ENCODE peak calls at places on chromosomes 5 and 9, in four cellular contexts. V is MM.1S, R is foreskin keratinocyte, Q is cardiac muscle cell. G is an unnamed sample.

GRCh38 chr9:134412298-134412711 is 86.0 kb downstream of the RXRA start:
- DNase-seq in V (no peak), R (no peak), Q (no peak), G (no peak)

GRCh38 chr5:97000391-97000790 is 64.5 kb downstream of the LNPEP start:
- DNase-seq in Q (no peak), R (no peak), V (no peak), G (no peak)

GRCh38 chr9:2764371-2764770 is 47.1 kb downstream of the KCNV2 start:
- DNase-seq in V (no peak), R (no peak), Q (no peak), G (no peak)

GRCh38 chr5:39519566-39520231 is 94.9 kb upstream of the DAB2 start:
- DNase-seq in V (peak), R (no peak), Q (no peak), G (no peak)

GRCh38 chr5:177491429-177491945 is 5.9 kb downstream of the PDLIM7 start:
- DNase-seq in Q (peak), R (no peak), V (peak), G (no peak)

GRCh38 chr5:115324021-115324420 is 27.6 kb upstream of the CCDC112 start:
- DNase-seq in R (peak), V (no peak), Q (no peak), G (no peak)

GRCh38 chr5:55333811-55334210 is 26.0 kb downstream of the MTREX start:
- DNase-seq in R (no peak), Q (no peak), V (no peak), G (no peak)

GRCh38 chr9:69637193-69637592 is 35.0 kb downstream of the APBA1 start:
- DNase-seq in R (peak), Q (no peak), V (no peak), G (no peak)

GRCh38 chr9:37952731-37953130 is 48.8 kb upstream of the SLC25A51 start:
- DNase-seq in R (peak), Q (no peak), V (no peak), G (no peak)

GRCh38 chr9:31394040-31394473 is 990.4 kb upstream of the ACO1 start:
- DNase-seq in V (peak), Q (no peak), R (peak), G (peak)

GRCh38 chr9:78493166-78493742 is 196.3 kb downstream of the PSAT1 start:
- DNase-seq in R (no peak), Q (no peak), V (no peak), G (no peak)

GRCh38 chr9:136562746-136563506 is 17.1 kb upstream of the NOTCH1 start:
- DNase-seq in V (no peak), R (no peak), Q (no peak), G (no peak)

GRCh38 chr5:97231025-97231636 is 48.1 kb upstream of the RIOK2 start:
- DNase-seq in V (peak), Q (peak), R (peak), G (peak)

GRCh38 chr9:93823245-93824072 is 131.7 kb downstream of the BARX1 start:
- DNase-seq in R (peak), V (no peak), Q (no peak), G (no peak)

GRCh38 chr5:1490360-1490759 is 33.4 kb downstream of the LPCAT1 start:
- DNase-seq in R (no peak), Q (no peak), V (no peak), G (no peak)

GRCh38 chr9:23590601-23591000 is 235.4 kb downstream of the ELAVL2 start:
- DNase-seq in V (peak), Q (no peak), R (peak), G (no peak)

GRCh38 chr9:123967323-123967722 is 37.4 kb upstream of the DENND1A start:
- DNase-seq in R (no peak), V (no peak), Q (no peak), G (no peak)

GRCh38 chr9:127177682-127178265 is 55.3 kb upstream of the ANGPTL2 start:
- DNase-seq in R (no peak), Q (no peak), V (no peak), G (no peak)

GRCh38 chr9:38226491-38226951 is 157.5 kb upstream of the SHB start:
- DNase-seq in Q (peak), R (no peak), V (no peak), G (no peak)

GRCh38 chr9:68547417-68547816 is 6.7 kb upstream of the TMEM252 start:
- DNase-seq in Q (no peak), V (no peak), R (no peak), G (no peak)
- H3K27ac ChIP-seq in Q (no peak), V (peak), R (no peak), G (no peak)

GRCh38 chr9:85738509-85738908 is 3.2 kb downstream of the AGTPBP1 start:
- DNase-seq in V (no peak), R (no peak), Q (peak), G (no peak)
- H3K27ac ChIP-seq in V (no peak), R (no peak), Q (no peak), G (no peak)

DNA sequence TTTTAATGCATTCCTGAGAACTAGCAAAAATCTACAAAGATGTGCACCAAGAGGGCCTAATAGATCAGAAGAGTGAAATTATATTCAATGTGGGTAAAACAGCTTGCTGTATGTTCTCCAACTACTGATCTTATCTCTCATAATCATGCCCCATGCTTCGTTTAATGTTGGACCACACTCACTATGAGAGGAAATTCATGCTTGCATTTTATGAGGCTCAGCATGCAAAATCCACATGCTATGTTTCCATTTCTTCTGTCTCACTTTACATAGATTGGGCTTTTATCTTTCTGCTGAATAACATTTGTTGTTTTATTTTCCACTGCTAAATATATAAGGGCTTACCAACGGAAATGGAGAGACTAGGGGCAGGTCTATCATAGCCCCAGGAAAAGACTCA is 474.2 kb downstream of the EFNA5 start:
- DNase-seq in Q (no peak), R (no peak), V (no peak), G (no peak)
- H3K27ac ChIP-seq in Q (no peak), R (no peak), V (no peak), G (no peak)

GRCh38 chr9:13993482-13994267 is 320.3 kb downstream of the NFIB start:
- DNase-seq in R (no peak), Q (no peak), V (no peak), G (no peak)

GRCh38 chr9:13990336-13990735 is 323.6 kb downstream of the NFIB start:
- DNase-seq in R (no peak), Q (no peak), V (no peak), G (no peak)

GRCh38 chr9:13990994-13991393 is 322.9 kb downstream of the NFIB start:
- DNase-seq in V (no peak), R (no peak), Q (no peak), G (no peak)

GRCh38 chr9:13988944-13989343 is 325.0 kb downstream of the NFIB start:
- DNase-seq in R (no peak), V (no peak), Q (no peak), G (no peak)

DNA sequence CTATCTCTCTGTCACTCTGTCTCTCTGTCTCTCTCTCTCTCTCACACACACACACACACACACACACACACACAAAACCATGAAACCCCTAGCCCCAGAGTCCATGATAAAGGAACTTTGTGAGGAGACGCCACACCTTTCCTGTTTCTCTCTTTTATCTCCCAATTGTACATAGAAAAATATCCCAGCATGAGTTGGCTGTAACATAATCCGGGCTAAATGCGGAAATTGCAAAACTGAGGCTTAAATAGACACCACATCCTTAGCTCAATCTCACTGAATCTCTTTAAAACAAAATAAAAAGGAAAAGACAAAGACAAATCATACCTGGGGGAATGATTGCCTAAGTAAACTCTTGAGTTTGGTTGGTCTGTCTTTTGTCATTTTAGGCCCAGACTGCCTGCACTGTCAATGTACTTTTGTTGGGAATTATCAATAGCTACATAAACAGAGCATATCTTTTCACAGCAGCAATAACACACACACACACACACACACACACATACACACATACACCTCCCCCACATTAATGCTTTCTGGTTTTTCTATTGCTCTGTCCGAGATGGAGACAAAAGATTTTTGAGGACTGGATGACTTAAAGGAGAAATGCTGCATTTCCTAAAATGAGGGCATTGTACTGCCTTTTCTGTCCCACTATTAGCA is 321.7 kb downstream of the NFIB start:
- DNase-seq in R (no peak), Q (no peak), V (no peak), G (no peak)
- H3K27ac ChIP-seq in R (no peak), Q (no peak), V (no peak), G (no peak)

G was measured in epithelial cell of prostate.